ENCODE peak calls at places on chromosomes 5 and 9, in four cellular contexts. Y, F, J and H are unnamed samples.

GRCh38 chr5:169443249-169443784 is 140.3 kb upstream of the SPDL1 start:
- DNase-seq in Y (no peak), F (no peak), J (no peak), H (no peak)

GRCh38 chr5:142960309-142960696 is 190.1 kb downstream of the ARHGAP26 start:
- DNase-seq in Y (peak), F (no peak), J (no peak), H (no peak)

GRCh38 chr9:70902171-70902570 is 219.2 kb downstream of the TRPM3 start:
- DNase-seq in Y (peak), F (no peak), J (no peak), H (no peak)

GRCh38 chr5:129904667-129905466 is 602 bp downstream of the CHSY3 start:
- DNase-seq in Y (peak), F (no peak), J (peak), H (no peak)

GRCh38 chr9:12680341-12680740 is 12.8 kb upstream of the TYRP1 start:
- DNase-seq in Y (peak), F (no peak), J (no peak), H (no peak)

GRCh38 chr5:112219000-112219399 is 200.1 kb downstream of the EPB41L4A start:
- DNase-seq in Y (no peak), F (no peak), J (no peak), H (no peak)

GRCh38 chr5:73722224-73722623 is 96.2 kb downstream of the ARHGEF28 start:
- DNase-seq in Y (peak), F (no peak), J (no peak), H (no peak)

GRCh38 chr9:100379862-100380261 is 27.1 kb upstream of the TEX10 start:
- DNase-seq in Y (peak), F (no peak), J (no peak), H (no peak)

GRCh38 chr5:151454166-151454565 is 6.8 kb downstream of the SLC36A1 start:
- DNase-seq in Y (no peak), F (no peak), J (no peak), H (no peak)

GRCh38 chr9:1726993-1727759 is 288.0 kb upstream of the SMARCA2 start:
- DNase-seq in Y (no peak), F (no peak), J (no peak), H (no peak)

GRCh38 chr9:82598254-82599039 is 464.5 kb downstream of the RASEF start:
- DNase-seq in Y (no peak), F (no peak), J (no peak), H (no peak)

GRCh38 chr9:35690447-35691324 is 961 bp upstream of the TPM2 start:
- DNase-seq in Y (peak), F (peak), J (peak), H (peak)

GRCh38 chr5:73454379-73455036 is 5.9 kb upstream of the FOXD1 start:
- DNase-seq in Y (peak), F (peak), J (no peak), H (no peak)

GRCh38 chr5:92687793-92688467 is 893.1 kb downstream of the NR2F1-AS1 start:
- DNase-seq in Y (peak), F (no peak), J (no peak), H (no peak)

GRCh38 chr9:75692309-75692708 is 198.2 kb upstream of the PCSK5 start:
- DNase-seq in Y (no peak), F (no peak), J (no peak), H (no peak)

GRCh38 chr5:35246411-35246810 is 16.1 kb upstream of the PRLR start:
- DNase-seq in Y (no peak), F (no peak), J (no peak), H (no peak)

GRCh38 chr5:68315679-68316271 is 100.2 kb downstream of the PIK3R1 start:
- DNase-seq in Y (no peak), F (no peak), J (no peak), H (no peak)

GRCh38 chr5:115579216-115579615 is 23.1 kb downstream of the TICAM2 start:
- DNase-seq in Y (no peak), F (no peak), J (no peak), H (no peak)

GRCh38 chr9:28264368-28264767 is 691.1 kb upstream of the C9orf72 start:
- DNase-seq in Y (peak), F (no peak), J (no peak), H (no peak)

GRCh38 chr5:1330847-1331831 is 13.8 kb downstream of the CLPTM1L start:
- DNase-seq in Y (no peak), F (no peak), J (peak), H (no peak)